ENCODE peak calls at places on chromosomes 7 and 10, in seven cellular contexts. One of them, this sample, is unnamed.
A peak's percentile ranks its signal among the peaks of the same experiment; 100 is the strongest.

GRCh38 chr10:49474901-49475300 is 64.0 kb downstream of the ERCC6 start:
- DNase-seq in neuronal stem cell: no peak
- DNase-seq in mesenchymal stem cell: no peak
- DNase-seq in mesendoderm: no peak
- DNase-seq in H1: no peak
- DNase-seq in H9: no peak
- DNase-seq in trophoblast cell: no peak
- DNase-seq in this sample: peak; percentile 21

GRCh38 chr7:14837216-14837615 is 65.3 kb downstream of the DGKB start:
- DNase-seq in neuronal stem cell: no peak
- DNase-seq in mesenchymal stem cell: no peak
- DNase-seq in mesendoderm: no peak
- DNase-seq in H1: no peak
- DNase-seq in H9: no peak
- DNase-seq in trophoblast cell: no peak
- DNase-seq in this sample: no peak

GRCh38 chr7:3754488-3755365 is 453.7 kb downstream of the SDK1 start:
- DNase-seq in neuronal stem cell: peak; percentile 11
- DNase-seq in mesenchymal stem cell: no peak
- DNase-seq in mesendoderm: peak; percentile 76
- DNase-seq in H1: no peak
- DNase-seq in H9: peak; percentile 41
- DNase-seq in trophoblast cell: no peak
- DNase-seq in this sample: peak; percentile 56

GRCh38 chr10:84908491-84908890 is 580.1 kb downstream of the CCSER2 start:
- DNase-seq in neuronal stem cell: no peak
- DNase-seq in mesenchymal stem cell: no peak
- DNase-seq in mesendoderm: no peak
- DNase-seq in H1: no peak
- DNase-seq in H9: no peak
- DNase-seq in trophoblast cell: peak; percentile 6
- DNase-seq in this sample: no peak

GRCh38 chr7:120988591-120989299 is at the start of gene CPED1:
- DNase-seq in neuronal stem cell: peak; percentile 37
- DNase-seq in mesenchymal stem cell: peak; percentile 98
- DNase-seq in mesendoderm: peak; percentile 41
- DNase-seq in H1: peak; percentile 72
- DNase-seq in H9: peak; percentile 60
- DNase-seq in trophoblast cell: peak; percentile 68
- DNase-seq in this sample: peak; percentile 90

GRCh38 chr10:94046152-94046551 is 52.4 kb downstream of the PLCE1 start:
- DNase-seq in neuronal stem cell: no peak
- DNase-seq in mesenchymal stem cell: no peak
- DNase-seq in mesendoderm: no peak
- DNase-seq in H1: no peak
- DNase-seq in H9: no peak
- DNase-seq in trophoblast cell: no peak
- DNase-seq in this sample: no peak

GRCh38 chr10:60937784-60938654 is 6.0 kb downstream of the RHOBTB1 start:
- DNase-seq in neuronal stem cell: no peak
- DNase-seq in mesenchymal stem cell: peak; percentile 69
- DNase-seq in mesendoderm: peak; percentile 19
- DNase-seq in H1: no peak
- DNase-seq in H9: no peak
- DNase-seq in trophoblast cell: peak; percentile 36
- DNase-seq in this sample: peak; percentile 76

GRCh38 chr10:79102056-79102874 is 33.5 kb downstream of the ZMIZ1 start:
- DNase-seq in neuronal stem cell: no peak
- DNase-seq in mesenchymal stem cell: peak; percentile 84
- DNase-seq in mesendoderm: peak; percentile 53
- DNase-seq in H1: no peak
- DNase-seq in H9: no peak
- DNase-seq in trophoblast cell: no peak
- DNase-seq in this sample: peak; percentile 66

GRCh38 chr7:146375155-146375554 is 258.6 kb downstream of the CNTNAP2 start:
- DNase-seq in neuronal stem cell: no peak
- DNase-seq in mesenchymal stem cell: no peak
- DNase-seq in mesendoderm: peak; percentile 51
- DNase-seq in H1: no peak
- DNase-seq in H9: no peak
- DNase-seq in trophoblast cell: no peak
- DNase-seq in this sample: no peak

GRCh38 chr7:50371551-50372021 is 67.1 kb downstream of the IKZF1 start:
- DNase-seq in neuronal stem cell: no peak
- DNase-seq in mesenchymal stem cell: no peak
- DNase-seq in mesendoderm: no peak
- DNase-seq in H1: no peak
- DNase-seq in H9: no peak
- DNase-seq in trophoblast cell: no peak
- DNase-seq in this sample: no peak

GRCh38 chr7:50369408-50370026 is 65.0 kb downstream of the IKZF1 start:
- DNase-seq in neuronal stem cell: peak; percentile 57
- DNase-seq in mesenchymal stem cell: peak; percentile 15
- DNase-seq in mesendoderm: peak; percentile 91
- DNase-seq in H1: no peak
- DNase-seq in H9: peak; percentile 50
- DNase-seq in trophoblast cell: no peak
- DNase-seq in this sample: no peak

GRCh38 chr7:50368366-50368765 is 63.9 kb downstream of the IKZF1 start:
- DNase-seq in neuronal stem cell: no peak
- DNase-seq in mesenchymal stem cell: no peak
- DNase-seq in mesendoderm: no peak
- DNase-seq in H1: no peak
- DNase-seq in H9: no peak
- DNase-seq in trophoblast cell: no peak
- DNase-seq in this sample: no peak

GRCh38 chr7:50372921-50373320 is 68.4 kb downstream of the IKZF1 start:
- DNase-seq in neuronal stem cell: no peak
- DNase-seq in mesenchymal stem cell: no peak
- DNase-seq in mesendoderm: no peak
- DNase-seq in H1: no peak
- DNase-seq in H9: no peak
- DNase-seq in trophoblast cell: no peak
- DNase-seq in this sample: no peak

DNA sequence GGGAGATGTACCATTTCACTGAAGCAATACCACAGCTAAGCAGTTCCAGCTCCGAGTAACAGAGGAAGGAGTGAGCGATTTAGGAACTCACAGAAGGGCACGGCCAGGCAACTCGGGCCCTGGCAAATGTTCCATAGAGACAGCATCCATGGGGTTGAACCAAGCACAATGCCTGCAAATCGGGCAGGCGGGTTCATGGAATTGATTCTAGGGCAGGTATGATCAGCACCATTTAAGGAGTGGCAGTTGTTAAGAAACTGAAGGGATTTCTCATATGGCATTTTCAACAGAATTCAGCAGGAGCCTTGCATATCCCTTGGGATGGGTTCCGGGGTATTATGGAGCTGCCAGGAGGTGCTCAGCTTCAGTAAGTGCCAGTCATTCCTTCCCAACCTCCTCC is 66.4 kb downstream of the IKZF1 start:
- DNase-seq in neuronal stem cell: no peak
- DNase-seq in mesenchymal stem cell: no peak
- DNase-seq in mesendoderm: no peak
- DNase-seq in H1: no peak
- DNase-seq in H9: no peak
- DNase-seq in trophoblast cell: no peak
- DNase-seq in this sample: no peak
- H4K8ac ChIP-seq in neuronal stem cell: no peak overlapping the region
- H4K8ac ChIP-seq in mesenchymal stem cell: no peak overlapping the region
- H4K8ac ChIP-seq in mesendoderm: no peak overlapping the region
- H4K8ac ChIP-seq in H1: no peak overlapping the region
- H4K8ac ChIP-seq in H9: no peak overlapping the region
- H4K8ac ChIP-seq in trophoblast cell: no peak overlapping the region
- H4K8ac ChIP-seq in this sample: no peak overlapping the region

DNA sequence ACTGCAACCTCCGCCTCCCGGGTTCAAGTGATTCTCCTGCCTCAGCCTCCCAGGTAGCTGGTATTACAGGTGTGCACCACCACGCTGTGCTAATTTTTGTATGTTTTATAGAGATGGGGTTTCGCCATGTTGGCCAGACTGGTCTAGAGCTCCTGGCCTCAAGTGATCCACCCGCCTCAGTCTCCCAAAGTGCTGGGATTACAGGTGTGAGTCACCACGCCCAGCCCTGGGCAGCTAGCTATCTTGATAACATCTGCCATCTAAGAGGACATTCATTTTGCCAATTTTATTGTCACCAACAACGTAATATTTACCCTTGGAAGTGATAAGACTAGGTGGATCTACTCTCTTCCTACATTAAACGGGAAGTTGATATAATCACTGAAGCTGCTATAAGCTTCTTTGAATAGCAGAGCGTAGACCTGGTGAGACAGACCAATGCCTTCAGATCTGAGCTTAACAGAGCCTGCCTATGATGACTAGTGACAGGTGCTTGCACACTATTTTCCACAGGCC is 39.7 kb upstream of the SLC35B4 start:
- DNase-seq in neuronal stem cell: no peak
- DNase-seq in mesenchymal stem cell: no peak
- DNase-seq in mesendoderm: no peak
- DNase-seq in H1: no peak
- DNase-seq in H9: no peak
- DNase-seq in trophoblast cell: no peak
- DNase-seq in this sample: no peak
- H2AK5ac ChIP-seq in neuronal stem cell: no peak overlapping the region
- H2AK5ac ChIP-seq in mesenchymal stem cell: no peak overlapping the region
- H2AK5ac ChIP-seq in mesendoderm: no peak overlapping the region
- H2AK5ac ChIP-seq in H1: no peak overlapping the region
- H2AK5ac ChIP-seq in H9: no peak overlapping the region
- H2AK5ac ChIP-seq in trophoblast cell: no peak overlapping the region
- H2AK5ac ChIP-seq in this sample: no peak overlapping the region

GRCh38 chr7:69756235-69756634 is 158.0 kb downstream of the AUTS2 start:
- DNase-seq in neuronal stem cell: no peak
- DNase-seq in mesenchymal stem cell: no peak
- DNase-seq in mesendoderm: peak; percentile 75
- DNase-seq in H1: no peak
- DNase-seq in H9: no peak
- DNase-seq in trophoblast cell: no peak
- DNase-seq in this sample: no peak
- H4K8ac ChIP-seq in neuronal stem cell: no peak overlapping the region
- H4K8ac ChIP-seq in mesenchymal stem cell: no peak overlapping the region
- H4K8ac ChIP-seq in mesendoderm: no peak overlapping the region
- H4K8ac ChIP-seq in H1: no peak overlapping the region
- H4K8ac ChIP-seq in H9: no peak overlapping the region
- H4K8ac ChIP-seq in trophoblast cell: no peak overlapping the region
- H4K8ac ChIP-seq in this sample: no peak overlapping the region

GRCh38 chr7:73442903-73443542 is 9.4 kb downstream of the FZD9 start:
- DNase-seq in neuronal stem cell: no peak
- DNase-seq in mesenchymal stem cell: no peak
- DNase-seq in mesendoderm: peak; percentile 57
- DNase-seq in H1: no peak
- DNase-seq in H9: no peak
- DNase-seq in trophoblast cell: no peak
- DNase-seq in this sample: no peak
- H2AK5ac ChIP-seq in neuronal stem cell: no peak overlapping the region
- H2AK5ac ChIP-seq in mesenchymal stem cell: no peak overlapping the region
- H2AK5ac ChIP-seq in mesendoderm: no peak overlapping the region
- H2AK5ac ChIP-seq in H1: no peak overlapping the region
- H2AK5ac ChIP-seq in H9: no peak overlapping the region
- H2AK5ac ChIP-seq in trophoblast cell: no peak overlapping the region
- H2AK5ac ChIP-seq in this sample: no peak overlapping the region

GRCh38 chr7:149209518-149210269 is 14.3 kb downstream of the ZNF282 start:
- DNase-seq in neuronal stem cell: peak; percentile 23
- DNase-seq in mesenchymal stem cell: peak; percentile 78
- DNase-seq in mesendoderm: peak; percentile 88
- DNase-seq in H1: peak; percentile 86
- DNase-seq in H9: peak; percentile 80
- DNase-seq in trophoblast cell: peak; percentile 59
- DNase-seq in this sample: peak; percentile 55
- H4K8ac ChIP-seq in neuronal stem cell: no peak overlapping the region
- H4K8ac ChIP-seq in mesenchymal stem cell: no peak overlapping the region
- H4K8ac ChIP-seq in mesendoderm: no peak overlapping the region
- H4K8ac ChIP-seq in H1: no peak overlapping the region
- H4K8ac ChIP-seq in H9: no peak overlapping the region
- H4K8ac ChIP-seq in trophoblast cell: no peak overlapping the region
- H4K8ac ChIP-seq in this sample: no peak overlapping the region

GRCh38 chr10:110229155-110229554 is 21.8 kb downstream of the MXI1 start:
- DNase-seq in neuronal stem cell: no peak
- DNase-seq in mesenchymal stem cell: no peak
- DNase-seq in mesendoderm: no peak
- DNase-seq in H1: no peak
- DNase-seq in H9: no peak
- DNase-seq in trophoblast cell: no peak
- DNase-seq in this sample: no peak
- H2AK5ac ChIP-seq in neuronal stem cell: no peak overlapping the region
- H2AK5ac ChIP-seq in mesenchymal stem cell: no peak overlapping the region
- H2AK5ac ChIP-seq in mesendoderm: no peak overlapping the region
- H2AK5ac ChIP-seq in H1: no peak overlapping the region
- H2AK5ac ChIP-seq in H9: no peak overlapping the region
- H2AK5ac ChIP-seq in trophoblast cell: no peak overlapping the region
- H2AK5ac ChIP-seq in this sample: no peak overlapping the region

GRCh38 chr10:132457328-132458070 is 60.5 kb downstream of the PWWP2B start:
- DNase-seq in neuronal stem cell: no peak
- DNase-seq in mesenchymal stem cell: no peak
- DNase-seq in mesendoderm: no peak
- DNase-seq in H1: no peak
- DNase-seq in H9: no peak
- DNase-seq in trophoblast cell: no peak
- DNase-seq in this sample: no peak
- H4K8ac ChIP-seq in neuronal stem cell: no peak overlapping the region
- H4K8ac ChIP-seq in mesenchymal stem cell: no peak overlapping the region
- H4K8ac ChIP-seq in mesendoderm: no peak overlapping the region
- H4K8ac ChIP-seq in H1: no peak overlapping the region
- H4K8ac ChIP-seq in H9: no peak overlapping the region
- H4K8ac ChIP-seq in trophoblast cell: no peak overlapping the region
- H4K8ac ChIP-seq in this sample: no peak overlapping the region

This sample was measured in IMR-90.